ENCODE peak calls at places on chromosome 3, in four cellular contexts. One of them, this sample, is unnamed.

GRCh38 chr3:187973977-187974856 is 179.7 kb upstream of the LPP start:
- DNase-seq in K562: no peak
- DNase-seq in NB4: no peak
- DNase-seq in heart left ventricle: no peak
- DNase-seq in this sample: no peak

GRCh38 chr3:31114929-31115283 is 220.4 kb upstream of the GADL1 start:
- DNase-seq in NB4: no peak
- DNase-seq in K562: peak
- DNase-seq in heart left ventricle: no peak
- DNase-seq in this sample: no peak

GRCh38 chr3:141795719-141796435 is 32.7 kb downstream of the GRK7 start:
- DNase-seq in K562: no peak
- DNase-seq in heart left ventricle: peak
- DNase-seq in NB4: peak
- DNase-seq in this sample: no peak

GRCh38 chr3:48404440-48405342 is 25.2 kb downstream of the PLXNB1 start:
- DNase-seq in NB4: no peak
- DNase-seq in heart left ventricle: peak
- DNase-seq in K562: no peak
- DNase-seq in this sample: peak

GRCh38 chr3:168616901-168617300 is 521.2 kb upstream of the GOLIM4 start:
- DNase-seq in heart left ventricle: no peak
- DNase-seq in NB4: no peak
- DNase-seq in K562: no peak
- DNase-seq in this sample: no peak

GRCh38 chr3:18237251-18238005 is 187.7 kb downstream of the SATB1 start:
- DNase-seq in NB4: no peak
- DNase-seq in heart left ventricle: no peak
- DNase-seq in K562: no peak
- DNase-seq in this sample: no peak

GRCh38 chr3:9226326-9226725 is 23.1 kb downstream of the SRGAP3 start:
- DNase-seq in NB4: no peak
- DNase-seq in K562: no peak
- DNase-seq in heart left ventricle: no peak
- DNase-seq in this sample: peak

GRCh38 chr3:44236485-44236908 is 5.2 kb upstream of the TOPAZ1 start:
- DNase-seq in NB4: no peak
- DNase-seq in heart left ventricle: no peak
- DNase-seq in K562: peak
- DNase-seq in this sample: no peak

GRCh38 chr3:54122802-54123537 is 618 bp downstream of the CACNA2D3 start:
- DNase-seq in K562: no peak
- DNase-seq in heart left ventricle: no peak
- DNase-seq in NB4: no peak
- DNase-seq in this sample: no peak

GRCh38 chr3:153768559-153769469 is 352.4 kb upstream of the ARHGEF26 start:
- DNase-seq in heart left ventricle: no peak
- DNase-seq in K562: peak
- DNase-seq in NB4: peak
- DNase-seq in this sample: no peak

GRCh38 chr3:188262913-188263683 is 109.1 kb downstream of the LPP start:
- DNase-seq in NB4: no peak
- DNase-seq in K562: no peak
- DNase-seq in heart left ventricle: peak
- DNase-seq in this sample: peak

GRCh38 chr3:184556502-184557347 is 4.9 kb upstream of the EPHB3 start:
- DNase-seq in heart left ventricle: no peak
- DNase-seq in K562: no peak
- DNase-seq in NB4: no peak
- DNase-seq in this sample: no peak

GRCh38 chr3:106829206-106829605 is 548.0 kb upstream of the CCDC54 start:
- DNase-seq in heart left ventricle: no peak
- DNase-seq in NB4: no peak
- DNase-seq in K562: no peak
- DNase-seq in this sample: no peak

GRCh38 chr3:159884661-159885402 is 103.8 kb upstream of the IL12A start:
- DNase-seq in K562: peak
- DNase-seq in NB4: peak
- DNase-seq in heart left ventricle: no peak
- DNase-seq in this sample: no peak

GRCh38 chr3:11591401-11592266 is 52.1 kb downstream of the VGLL4 start:
- DNase-seq in NB4: no peak
- DNase-seq in heart left ventricle: peak
- DNase-seq in K562: no peak
- DNase-seq in this sample: no peak

GRCh38 chr3:46168583-46168982 is 39.5 kb downstream of the CCR1 start:
- DNase-seq in heart left ventricle: no peak
- DNase-seq in NB4: no peak
- DNase-seq in K562: no peak
- DNase-seq in this sample: no peak

GRCh38 chr3:190357468-190357867 is 30.5 kb upstream of the CLDN16 start:
- DNase-seq in heart left ventricle: no peak
- DNase-seq in K562: no peak
- DNase-seq in NB4: peak
- DNase-seq in this sample: no peak

GRCh38 chr3:15512173-15512572 is 9.3 kb downstream of the COLQ start:
- DNase-seq in heart left ventricle: peak
- DNase-seq in NB4: no peak
- DNase-seq in K562: no peak
- DNase-seq in this sample: no peak

GRCh38 chr3:132161608-132162007 is 126.8 kb upstream of the CPNE4 start:
- DNase-seq in NB4: peak
- DNase-seq in K562: peak
- DNase-seq in heart left ventricle: no peak
- DNase-seq in this sample: no peak
- TF ChIP-seq CTCF in NB4: no peak
- TF ChIP-seq CTCF in K562: no peak
- TF ChIP-seq CTCF in heart left ventricle: no peak
- TF ChIP-seq CTCF in this sample: no peak

GRCh38 chr3:13647314-13648059 is 98.6 kb downstream of the FBLN2 start:
- DNase-seq in heart left ventricle: no peak
- DNase-seq in K562: no peak
- DNase-seq in NB4: peak
- DNase-seq in this sample: no peak
- TF ChIP-seq POLR2A in heart left ventricle: no peak
- TF ChIP-seq POLR2A in K562: no peak
- TF ChIP-seq POLR2A in NB4: no peak
- TF ChIP-seq POLR2A in this sample: no peak

DNA sequence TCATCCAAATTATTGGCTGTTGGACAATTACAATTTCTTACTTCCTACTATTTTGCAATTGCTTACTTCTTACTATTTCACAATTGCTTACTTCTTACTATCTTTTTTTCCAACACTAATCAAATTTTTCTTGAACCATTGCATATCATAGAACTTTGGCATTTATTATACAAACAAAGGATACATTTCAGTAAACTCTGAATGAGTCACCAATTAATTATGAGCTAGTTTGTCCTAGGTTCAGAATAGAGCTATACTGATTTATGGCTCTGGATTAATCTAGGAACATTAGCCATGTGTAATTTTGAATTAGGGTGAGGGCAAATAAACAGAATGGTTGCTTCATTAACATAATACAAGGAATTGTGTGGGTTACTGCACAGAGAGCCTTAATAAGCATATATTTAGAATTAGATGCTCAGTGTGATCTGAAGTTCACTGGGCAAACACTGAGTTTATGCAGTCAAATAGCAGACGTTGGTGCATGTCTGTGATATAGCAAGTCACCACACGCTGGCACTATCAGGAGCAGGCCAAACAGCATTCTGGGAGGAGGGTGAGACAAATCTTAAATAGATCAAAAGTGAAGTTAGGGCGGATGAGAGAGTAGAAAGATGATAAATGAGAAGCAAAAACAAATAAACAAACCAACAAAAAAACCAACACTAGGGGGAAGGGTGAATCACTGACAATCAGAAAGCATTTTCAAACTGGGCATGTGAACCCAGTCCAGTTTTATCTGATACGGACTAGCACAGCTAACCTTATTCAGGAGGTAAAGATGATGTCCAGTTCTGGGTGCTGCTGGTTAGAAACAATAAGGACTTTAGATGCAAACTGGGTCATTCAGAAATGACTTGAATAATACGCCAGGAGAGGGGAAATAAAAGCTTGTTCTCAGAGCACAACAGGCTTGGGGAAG is 21.4 kb downstream of the GABRR3 start:
- DNase-seq in NB4: no peak
- DNase-seq in heart left ventricle: no peak
- DNase-seq in K562: no peak
- DNase-seq in this sample: no peak
- TF ChIP-seq CTCF in NB4: no peak
- TF ChIP-seq CTCF in heart left ventricle: no peak
- TF ChIP-seq CTCF in K562: no peak
- TF ChIP-seq CTCF in this sample: no peak

DNA sequence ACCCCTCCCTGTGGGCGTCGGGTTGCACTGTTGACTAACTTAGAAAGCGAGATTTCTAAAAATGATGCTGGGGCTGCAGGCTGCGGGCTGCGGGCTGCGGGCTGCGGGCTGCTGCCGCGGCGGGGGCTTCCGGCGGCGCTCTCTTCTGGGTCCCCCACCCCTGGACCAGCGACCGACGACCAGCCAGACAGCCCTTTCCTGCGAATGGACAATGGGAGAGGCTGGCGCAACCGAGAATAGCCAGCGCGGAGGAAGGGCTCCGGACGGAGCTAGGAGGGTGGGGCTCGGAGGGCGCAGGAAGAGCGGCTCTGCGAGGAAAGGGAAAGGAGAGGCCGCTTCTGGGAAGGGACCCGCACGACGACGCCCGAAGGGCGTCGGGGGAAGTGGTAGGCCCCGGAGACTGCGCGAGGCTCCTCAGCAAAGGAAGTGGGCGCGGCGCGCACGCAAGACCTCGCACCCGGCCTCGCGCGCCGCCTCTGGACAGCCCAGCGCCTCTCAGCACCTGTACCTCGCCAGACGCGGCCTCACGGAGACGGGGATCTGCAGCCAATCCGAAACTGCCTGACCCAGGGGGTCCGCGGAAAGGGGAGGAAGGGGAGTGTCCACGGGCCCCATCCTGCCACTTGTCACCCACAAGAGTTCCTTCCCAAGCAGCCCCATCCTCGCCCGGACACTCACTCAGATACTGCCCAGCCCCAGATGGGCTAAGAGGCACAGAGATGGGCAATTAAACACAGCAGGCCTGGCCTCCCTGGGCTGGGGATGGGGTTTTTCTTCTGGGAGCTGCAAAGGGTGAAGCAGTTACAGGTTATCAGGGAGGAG is 70.7 kb downstream of the SLC12A8 start:
- DNase-seq in K562: no peak
- DNase-seq in heart left ventricle: peak
- DNase-seq in NB4: peak
- DNase-seq in this sample: peak
- TF ChIP-seq POLR2A in K562: no peak
- TF ChIP-seq POLR2A in heart left ventricle: no peak
- TF ChIP-seq POLR2A in NB4: no peak
- TF ChIP-seq POLR2A in this sample: no peak

GRCh38 chr3:50673937-50674336 is 790 bp upstream of the DOCK3 start:
- DNase-seq in heart left ventricle: no peak
- DNase-seq in NB4: peak
- DNase-seq in K562: no peak
- DNase-seq in this sample: no peak

GRCh38 chr3:50672656-50673055 is 2.1 kb upstream of the DOCK3 start:
- DNase-seq in K562: no peak
- DNase-seq in NB4: no peak
- DNase-seq in heart left ventricle: no peak
- DNase-seq in this sample: no peak

GRCh38 chr3:50674349-50675178 is at the start of gene DOCK3:
- DNase-seq in heart left ventricle: peak
- DNase-seq in NB4: peak
- DNase-seq in K562: peak
- DNase-seq in this sample: peak

GRCh38 chr3:50676031-50676705 is 1.4 kb downstream of the DOCK3 start:
- DNase-seq in NB4: no peak
- DNase-seq in heart left ventricle: no peak
- DNase-seq in K562: no peak
- DNase-seq in this sample: no peak

DNA sequence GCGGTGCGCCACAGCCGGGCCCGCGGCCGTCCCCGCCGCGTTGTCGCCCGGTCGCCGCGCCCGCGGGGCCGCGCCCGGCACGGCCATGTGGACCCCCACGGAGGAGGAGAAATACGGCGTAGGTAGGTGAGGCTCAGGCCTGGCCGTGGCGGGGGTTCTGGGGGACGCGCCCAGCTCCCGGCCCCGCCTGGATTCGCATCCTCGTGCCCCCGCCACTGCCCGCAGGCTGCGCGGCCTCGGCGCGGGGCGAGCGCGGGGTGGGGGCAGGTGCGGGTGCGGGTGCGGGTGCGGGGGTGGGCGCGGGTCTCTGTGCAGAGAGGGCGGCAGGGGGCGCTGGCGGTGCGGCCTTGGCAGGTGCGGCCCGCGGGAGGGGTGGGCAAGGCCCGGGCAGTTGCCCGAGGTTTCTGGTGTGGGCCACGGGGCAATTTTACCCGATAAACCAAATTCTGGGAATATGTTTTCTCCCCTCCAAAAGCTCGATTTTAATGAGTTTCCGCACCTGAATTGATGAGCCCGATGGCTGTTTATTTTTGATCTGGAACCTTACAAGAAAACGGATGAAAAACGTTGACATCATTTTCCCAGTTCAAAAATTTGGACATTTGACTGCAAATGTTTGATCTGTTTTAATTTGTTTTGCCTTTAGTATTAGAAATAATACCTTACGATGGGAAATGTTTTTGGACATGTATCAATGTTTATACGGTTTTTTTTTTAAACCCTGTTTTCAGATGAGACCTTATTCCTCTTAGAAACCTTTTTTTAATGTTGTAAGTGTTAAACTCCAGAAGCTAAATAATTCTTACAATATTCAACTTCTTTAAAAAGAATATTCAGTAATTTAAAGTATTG is 678 bp downstream of the DOCK3 start:
- DNase-seq in K562: peak
- DNase-seq in NB4: peak
- DNase-seq in heart left ventricle: peak
- DNase-seq in this sample: peak
- TF ChIP-seq CTCF in K562: no peak
- TF ChIP-seq CTCF in NB4: no peak
- TF ChIP-seq CTCF in heart left ventricle: peak
- TF ChIP-seq CTCF in this sample: no peak

DNA sequence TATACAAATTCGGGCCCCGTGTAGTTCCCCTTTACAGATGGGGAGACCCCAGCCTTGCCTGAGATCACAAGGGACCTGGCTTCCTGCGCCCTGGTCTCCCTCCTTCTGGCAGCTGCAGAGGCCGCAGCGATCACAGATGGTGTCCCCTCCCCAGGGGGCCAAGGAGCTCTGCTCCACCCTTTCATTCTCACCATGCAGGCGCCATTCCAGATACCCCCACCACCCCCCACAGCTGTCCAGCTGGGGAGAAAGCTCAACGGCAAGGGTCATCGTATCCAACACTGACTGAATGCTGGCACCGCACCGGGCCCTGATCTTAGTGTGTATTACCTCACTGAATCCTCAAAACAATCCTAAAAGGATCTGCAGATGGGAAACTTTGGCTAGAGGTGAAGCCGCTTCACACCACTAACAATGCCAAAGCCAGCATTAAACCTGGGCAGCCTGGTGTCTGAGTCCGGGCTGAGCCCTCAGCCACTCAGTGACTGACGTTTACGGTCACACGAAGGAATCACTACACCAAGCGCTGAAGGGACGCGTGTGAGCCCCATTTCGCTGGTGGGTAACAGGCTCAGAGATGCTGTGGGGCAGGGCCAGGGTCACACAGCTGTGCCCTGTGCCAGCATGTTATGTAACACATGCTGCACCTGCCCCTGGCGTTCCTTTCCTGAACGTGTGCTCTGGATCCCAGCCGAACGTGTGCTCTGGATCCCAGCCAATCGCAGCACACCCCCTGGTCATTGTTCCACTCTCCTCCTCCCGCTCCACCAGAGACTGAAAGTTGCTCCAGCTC is 51.9 kb downstream of the IQSEC1 start:
- DNase-seq in NB4: peak
- DNase-seq in K562: no peak
- DNase-seq in heart left ventricle: no peak
- DNase-seq in this sample: peak
- TF ChIP-seq POLR2A in NB4: no peak
- TF ChIP-seq POLR2A in K562: no peak
- TF ChIP-seq POLR2A in heart left ventricle: no peak
- TF ChIP-seq POLR2A in this sample: no peak

This sample was measured in adrenal gland.